ENCODE peak calls at places on chromosomes 12 and 14, in eight cellular contexts. Z is natural killer cell, S is retinal pigment epithelial cell, U is progenitor cell of endocrine pancreas, R is MCF 10A, B is adrenal gland, P is WTC11, T is nephron progenitor cell. Q is an unnamed sample.
A peak's percentile ranks its signal among the peaks of the same experiment; 100 is the strongest.

GRCh38 chr12:108823804-108824203 is 33.6 kb downstream of the SSH1 start:
- DNase-seq in Z (no peak), S (no peak), U (no peak), R (no peak), B (no peak), P (no peak), T (no peak), Q (no peak)

GRCh38 chr12:63889721-63890509 is 45.4 kb downstream of the SRGAP1 start:
- DNase-seq in Z (no peak), S (no peak), U (no peak), R (no peak), B (no peak), P (no peak), T (no peak), Q (no peak)

GRCh38 chr12:52581066-52581465 is 7.4 kb upstream of the KRT74 start:
- DNase-seq in Z (no peak), S (no peak), U (no peak), R (peak; percentile 4), B (no peak), P (no peak), T (no peak), Q (no peak)

GRCh38 chr12:5432011-5432400 is at the start of gene NTF3:
- DNase-seq in Z (no peak), S (no peak), U (peak; percentile 34), R (no peak), B (no peak), P (peak; percentile 48), T (peak; percentile 60), Q (peak; percentile 32)

GRCh38 chr12:105493091-105493615 is 162.7 kb downstream of the C12orf75 start:
- DNase-seq in Z (no peak), S (no peak), U (no peak), R (no peak), B (no peak), P (no peak), T (no peak), Q (no peak)

GRCh38 chr12:121711925-121712461 is 559 bp upstream of the TMEM120B start:
- DNase-seq in Z (peak; percentile 28), S (no peak), U (no peak), R (no peak), B (peak; percentile 40), P (peak; percentile 28), T (peak; percentile 47), Q (no peak)

GRCh38 chr12:130263996-130264395 is 73.7 kb upstream of the PIWIL1 start:
- DNase-seq in Z (no peak), S (no peak), U (no peak), R (no peak), B (no peak), P (no peak), T (no peak), Q (no peak)

GRCh38 chr12:91871751-91872150 is 273.9 kb downstream of the BTG1 start:
- DNase-seq in Z (no peak), S (no peak), U (no peak), R (no peak), B (no peak), P (no peak), T (no peak), Q (no peak)

GRCh38 chr12:104637616-104638015 is 180.9 kb downstream of the CHST11 start:
- DNase-seq in Z (no peak), S (no peak), U (no peak), R (no peak), B (peak; percentile 32), P (no peak), T (no peak), Q (no peak)

GRCh38 chr12:90261283-90261682 is 552.6 kb upstream of the ATP2B1 start:
- DNase-seq in Z (no peak), S (no peak), U (no peak), R (no peak), B (no peak), P (no peak), T (no peak), Q (no peak)

GRCh38 chr14:45946251-45946650 is 693.2 kb upstream of the MIS18BP1 start:
- DNase-seq in Z (no peak), S (no peak), U (no peak), R (no peak), B (no peak), P (no peak), T (no peak), Q (no peak)

GRCh38 chr14:45939572-45939971 is 686.6 kb upstream of the MIS18BP1 start:
- DNase-seq in Z (no peak), S (no peak), U (no peak), R (no peak), B (no peak), P (no peak), T (no peak), Q (no peak)

DNA sequence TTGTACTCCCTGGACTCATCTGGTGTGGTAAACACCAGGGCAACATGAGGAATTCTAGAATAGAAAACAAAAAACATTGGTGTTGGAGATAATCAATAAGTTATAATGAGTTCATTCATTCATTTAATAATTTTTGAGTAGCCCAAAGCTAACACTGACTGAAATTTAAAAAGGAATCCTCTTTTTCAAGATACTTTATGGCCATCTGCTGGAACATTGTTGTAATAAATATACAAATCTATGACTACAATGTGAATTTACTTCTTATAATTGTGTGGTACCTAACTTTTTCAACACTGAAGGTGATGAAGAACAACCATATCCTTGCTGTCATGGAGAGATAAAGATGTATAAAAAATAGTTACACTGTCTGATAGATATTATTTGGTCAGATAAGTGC is 687.3 kb upstream of the MIS18BP1 start:
- DNase-seq in Z (no peak), S (no peak), U (no peak), R (no peak), B (no peak), P (no peak), T (no peak), Q (no peak)
- TF ChIP-seq CTCF in Z (no peak), S (no peak), U (no peak), R (peak; percentile 18), B (peak; percentile 10), P (no peak), T (no peak), Q (no peak)

DNA sequence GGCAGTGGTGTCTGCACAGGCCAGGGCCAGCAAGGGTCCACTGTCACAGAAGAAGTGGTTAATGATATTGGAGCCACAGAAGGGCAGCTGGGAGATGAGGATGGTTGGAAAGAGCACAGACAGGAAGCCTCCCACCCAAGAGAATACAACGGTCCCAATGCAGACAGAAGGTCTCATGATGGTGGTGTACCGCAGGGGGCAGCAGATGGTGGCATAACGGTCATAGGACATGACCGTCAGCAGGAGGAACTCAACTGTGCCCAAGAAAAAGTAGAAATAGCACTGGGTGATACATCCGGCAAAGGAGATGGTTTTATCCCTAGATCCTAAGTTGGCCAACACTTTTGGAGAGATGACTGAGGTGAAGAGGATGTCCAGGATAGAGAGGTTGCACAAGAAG is 9.9 kb downstream of the OR6J1 start:
- DNase-seq in Z (no peak), S (no peak), U (no peak), R (no peak), B (no peak), P (no peak), T (no peak), Q (no peak)
- TF ChIP-seq CTCF in Z (no peak), S (no peak), U (no peak), R (no peak), B (no peak), P (no peak), T (no peak), Q (no peak)

GRCh38 chr14:106039400-106039799 is 513.0 kb downstream of the TMEM121 start:
- DNase-seq in Z (peak; percentile 32), S (no peak), U (no peak), R (peak; percentile 35), B (no peak), P (no peak), T (no peak), Q (no peak)
- TF ChIP-seq CTCF in Z (peak; percentile 50), S (no peak), U (no peak), R (no peak), B (no peak), P (no peak), T (no peak), Q (no peak)

GRCh38 chr14:51735851-51736250 is 84.1 kb downstream of the FRMD6 start:
- DNase-seq in Z (no peak), S (no peak), U (no peak), R (no peak), B (no peak), P (no peak), T (no peak), Q (no peak)
- TF ChIP-seq CTCF in Z (no peak), S (no peak), U (no peak), R (no peak), B (no peak), P (no peak), T (no peak), Q (no peak)